ENCODE peak calls at places on chromosomes 3 and 15, in six cellular contexts. G is cardiac muscle cell, H is nephron progenitor cell, S is activated B cell treated with CpG ODN at 0.5 μM for 24 hours, Z is fibroblast of the aortic adventitia, I is body of pancreas. U is an unnamed sample.

GRCh38 chr15:73370151-73370550 is 1.4 kb upstream of the HCN4 start:
- DNase-seq in H (no peak), G (peak; percentile 59), S (no peak), Z (no peak), I (no peak), U (no peak)

GRCh38 chr15:65424683-65425082 is 1.9 kb upstream of the IGDCC4 start:
- DNase-seq in H (no peak), S (no peak), I (no peak), G (no peak), Z (no peak), U (no peak)

GRCh38 chr3:24936574-24936973 is 441.9 kb upstream of the THRB start:
- DNase-seq in S (no peak), G (no peak), H (no peak), Z (no peak), I (no peak), U (no peak)

GRCh38 chr3:131432441-131432840 is 50.9 kb downstream of the NUDT16 start:
- DNase-seq in I (no peak), Z (no peak), H (no peak), G (no peak), S (no peak), U (no peak)

GRCh38 chr3:43180027-43180426 is 74.1 kb upstream of the POMGNT2 start:
- DNase-seq in H (no peak), I (no peak), Z (peak; percentile 62), G (no peak), S (no peak), U (no peak)

GRCh38 chr3:195250473-195251251 is 20.3 kb downstream of the XXYLT1 start:
- DNase-seq in G (no peak), I (no peak), Z (peak; percentile 59), H (no peak), S (no peak), U (no peak)

GRCh38 chr15:61047783-61048182 is 181.3 kb downstream of the RORA start:
- DNase-seq in I (no peak), G (no peak), H (no peak), S (no peak), Z (no peak), U (no peak)

GRCh38 chr15:75761446-75762356 is 49.1 kb upstream of the CSPG4 start:
- DNase-seq in I (no peak), H (no peak), S (no peak), Z (no peak), G (no peak), U (no peak)

GRCh38 chr3:159191454-159191853 is 389.6 kb downstream of the MFSD1 start:
- DNase-seq in H (no peak), G (no peak), S (no peak), Z (peak; percentile 89), I (no peak), U (no peak)

GRCh38 chr3:126551066-126551838 is 7.5 kb downstream of the C3orf22 start:
- DNase-seq in H (no peak), I (no peak), S (no peak), G (no peak), Z (peak; percentile 19), U (no peak)

GRCh38 chr3:31862861-31863260 is 118.2 kb downstream of the OSBPL10 start:
- DNase-seq in I (no peak), G (no peak), S (no peak), Z (peak; percentile 47), H (no peak), U (no peak)

GRCh38 chr3:151726016-151726415 is 7.7 kb upstream of the AADACL2 start:
- DNase-seq in I (no peak), Z (peak; percentile 35), G (no peak), H (no peak), S (no peak), U (no peak)

GRCh38 chr3:184583345-184584000 is 21.9 kb downstream of the EPHB3 start:
- DNase-seq in Z (peak; percentile 23), I (no peak), S (no peak), G (peak; percentile 94), H (peak; percentile 67), U (no peak)

GRCh38 chr15:94287794-94288246 is 56.5 kb downstream of the MCTP2 start:
- DNase-seq in I (no peak), Z (no peak), G (no peak), H (no peak), S (peak; percentile 41), U (no peak)

GRCh38 chr3:77038928-77039605 is 832 bp upstream of the ROBO2 start:
- DNase-seq in S (no peak), Z (no peak), H (peak; percentile 45), I (peak; percentile 8), G (peak; percentile 59), U (no peak)

GRCh38 chr3:167783781-167784180 is 48.3 kb downstream of the SERPINI1 start:
- DNase-seq in S (no peak), H (no peak), G (no peak), Z (peak; percentile 7), I (peak; percentile 20), U (no peak)

GRCh38 chr15:21267686-21268395 is 172.5 kb downstream of the POTEB3 start:
- DNase-seq in Z (no peak), I (no peak), H (no peak), S (no peak), G (no peak), U (no peak)

GRCh38 chr15:40323239-40323952 is at the start of gene INAFM2:
- DNase-seq in G (peak; percentile 98), H (peak; percentile 94), I (peak; percentile 93), Z (peak; percentile 88), S (peak; percentile 88), U (peak; percentile 94)

GRCh38 chr3:105829879-105830622 is 38.8 kb downstream of the CBLB start:
- DNase-seq in H (no peak), Z (no peak), I (no peak), S (no peak), G (no peak), U (no peak)

GRCh38 chr3:19898725-19899124 is 35.3 kb downstream of the EFHB start:
- DNase-seq in H (no peak), Z (peak; percentile 14), I (no peak), S (no peak), G (no peak), U (no peak)

GRCh38 chr3:130621824-130622223 is 104.8 kb downstream of the COL6A6 start:
- DNase-seq in Z (no peak), H (no peak), I (no peak), G (no peak), S (no peak), U (no peak)

GRCh38 chr3:122794779-122795673 is at the start of gene SLC49A4:
- DNase-seq in S (peak; percentile 86), I (peak; percentile 85), H (peak; percentile 89), G (peak; percentile 88), Z (peak; percentile 59), U (peak; percentile 89)

GRCh38 chr3:141538568-141538967 is 51.7 kb downstream of the RASA2 start:
- DNase-seq in I (no peak), S (no peak), G (no peak), Z (no peak), H (no peak), U (no peak)

GRCh38 chr3:175108012-175108411 is 248.9 kb downstream of the NAALADL2 start:
- DNase-seq in H (no peak), I (no peak), S (no peak), Z (no peak), G (no peak), U (no peak)

GRCh38 chr3:175107231-175107630 is 248.1 kb downstream of the NAALADL2 start:
- DNase-seq in I (no peak), G (no peak), Z (no peak), H (no peak), S (no peak), U (no peak)

GRCh38 chr3:175102161-175102560 is 243.0 kb downstream of the NAALADL2 start:
- DNase-seq in H (no peak), G (no peak), I (no peak), Z (no peak), S (no peak), U (no peak)

GRCh38 chr3:175105066-175105465 is 245.9 kb downstream of the NAALADL2 start:
- DNase-seq in H (no peak), I (no peak), Z (peak; percentile 11), S (no peak), G (no peak), U (no peak)

GRCh38 chr3:175103298-175103697 is 244.2 kb downstream of the NAALADL2 start:
- DNase-seq in I (no peak), H (no peak), S (no peak), Z (no peak), G (no peak), U (no peak)
- TF ChIP-seq CTCF in I (no peak), H (no peak), S (no peak), Z (no peak), G (no peak), U (no peak)

DNA sequence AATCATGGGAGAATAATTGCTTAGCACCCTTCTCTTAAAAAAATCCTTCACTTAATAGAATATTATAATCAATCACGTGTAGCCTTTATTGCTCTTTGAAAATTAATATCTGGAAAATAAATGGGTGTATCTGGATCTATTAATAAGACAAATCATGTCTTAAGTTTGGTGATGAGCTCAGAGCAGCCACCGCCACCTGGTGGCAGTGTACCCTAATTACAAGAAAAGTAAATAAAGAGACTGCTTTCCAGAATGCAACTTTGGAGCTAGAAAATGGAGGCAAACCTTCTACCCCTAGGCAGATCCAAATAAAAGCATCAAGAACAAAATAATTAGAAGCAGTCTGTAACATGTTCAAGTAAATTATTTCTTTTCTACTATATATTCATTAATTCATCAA is 43.5 kb downstream of the EPHB1 start:
- DNase-seq in I (no peak), G (no peak), H (no peak), S (no peak), Z (no peak), U (no peak)
- TF ChIP-seq CTCF in I (no peak), G (no peak), H (peak; percentile 35), S (no peak), Z (peak; percentile 32), U (no peak)

GRCh38 chr3:6791161-6791560 is 69.8 kb upstream of the GRM7 start:
- DNase-seq in Z (no peak), G (no peak), H (no peak), I (no peak), S (no peak), U (no peak)
- TF ChIP-seq CTCF in Z (no peak), G (no peak), H (no peak), I (peak; percentile 19), S (no peak), U (no peak)

GRCh38 chr15:43883571-43883970 is 56.8 kb downstream of the WDR76 start:
- DNase-seq in H (no peak), S (no peak), Z (no peak), G (no peak), I (no peak), U (no peak)

GRCh38 chr15:43878466-43878865 is 51.7 kb downstream of the WDR76 start:
- DNase-seq in S (no peak), G (no peak), Z (no peak), H (no peak), I (no peak), U (no peak)

GRCh38 chr15:43880406-43881184 is 53.8 kb downstream of the WDR76 start:
- DNase-seq in H (no peak), G (no peak), I (no peak), Z (peak; percentile 69), S (no peak), U (no peak)

GRCh38 chr15:43879386-43880355 is 52.9 kb downstream of the WDR76 start:
- DNase-seq in H (no peak), G (peak; percentile 88), I (no peak), Z (no peak), S (no peak), U (no peak)

DNA sequence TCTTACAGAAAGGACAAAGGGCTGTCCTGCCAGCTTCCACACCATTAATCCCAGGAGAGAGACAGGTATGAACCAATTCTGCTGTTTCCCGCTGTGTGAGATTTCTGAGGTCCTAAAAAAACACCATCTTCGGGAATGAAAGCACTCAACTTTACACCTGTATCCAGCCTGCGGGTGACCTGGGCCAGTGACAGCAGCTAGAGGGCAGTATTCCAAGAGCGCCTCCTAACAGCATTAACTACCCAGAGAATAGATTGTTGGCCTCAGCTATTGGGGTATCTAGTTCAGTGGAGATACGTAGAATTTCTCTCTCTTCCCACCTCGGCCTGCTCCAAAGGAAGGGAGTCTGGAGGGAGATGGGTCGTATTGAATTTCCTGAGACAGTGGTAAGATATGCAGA is 55.1 kb downstream of the WDR76 start:
- DNase-seq in G (no peak), S (no peak), H (no peak), Z (no peak), I (peak; percentile 58), U (no peak)
- TF ChIP-seq CTCF in G (peak; percentile 49), S (no peak), H (peak; percentile 41), Z (peak; percentile 32), I (peak; percentile 42), U (peak; percentile 32)

U was measured in mucosa of descending colon.